ENCODE peak calls at places on chromosomes 5 and 9, in nine cellular contexts. One of them, this sample, is unnamed.

GRCh38 chr9:93960971-93961841 is 6.1 kb upstream of the BARX1 start:
- DNase-seq in stimulated activated naive CD8-positive, alpha-beta T cell treated with anti-CD3 and anti-CD28 coated beads, Interleukin-15, amount 100 ng/mL, for 72 hours: no peak
- DNase-seq in NCI-H187 treated with DMSO at 0.1 percent for 48 hours: no peak
- DNase-seq in cardiac fibroblast: no peak
- DNase-seq in EL: no peak
- DNase-seq in hepatocyte: no peak
- DNase-seq in pancreas: peak; percentile 50
- DNase-seq in activated CD8-positive, alpha-beta memory T cell treated with anti-CD3 and anti-CD28 coated beads, Interleukin-2, amount 10 ng/mL, durations not matched to agents 7 days and 5 days: no peak
- DNase-seq in neural crest cell: no peak
- DNase-seq in this sample: no peak

GRCh38 chr9:85114799-85115198 is 445.3 kb downstream of the NTRK2 start:
- DNase-seq in stimulated activated naive CD8-positive, alpha-beta T cell treated with anti-CD3 and anti-CD28 coated beads, Interleukin-15, amount 100 ng/mL, for 72 hours: no peak
- DNase-seq in NCI-H187 treated with DMSO at 0.1 percent for 48 hours: no peak
- DNase-seq in cardiac fibroblast: no peak
- DNase-seq in EL: no peak
- DNase-seq in hepatocyte: no peak
- DNase-seq in pancreas: no peak
- DNase-seq in activated CD8-positive, alpha-beta memory T cell treated with anti-CD3 and anti-CD28 coated beads, Interleukin-2, amount 10 ng/mL, durations not matched to agents 7 days and 5 days: no peak
- DNase-seq in neural crest cell: no peak
- DNase-seq in this sample: no peak

GRCh38 chr5:67196537-67197059 is at the start of gene CD180:
- DNase-seq in stimulated activated naive CD8-positive, alpha-beta T cell treated with anti-CD3 and anti-CD28 coated beads, Interleukin-15, amount 100 ng/mL, for 72 hours: no peak
- DNase-seq in NCI-H187 treated with DMSO at 0.1 percent for 48 hours: no peak
- DNase-seq in cardiac fibroblast: no peak
- DNase-seq in EL: no peak
- DNase-seq in hepatocyte: no peak
- DNase-seq in pancreas: no peak
- DNase-seq in activated CD8-positive, alpha-beta memory T cell treated with anti-CD3 and anti-CD28 coated beads, Interleukin-2, amount 10 ng/mL, durations not matched to agents 7 days and 5 days: no peak
- DNase-seq in neural crest cell: no peak
- DNase-seq in this sample: no peak

GRCh38 chr9:38052147-38052546 is 16.9 kb downstream of the SHB start:
- DNase-seq in stimulated activated naive CD8-positive, alpha-beta T cell treated with anti-CD3 and anti-CD28 coated beads, Interleukin-15, amount 100 ng/mL, for 72 hours: no peak
- DNase-seq in NCI-H187 treated with DMSO at 0.1 percent for 48 hours: no peak
- DNase-seq in cardiac fibroblast: no peak
- DNase-seq in EL: no peak
- DNase-seq in hepatocyte: no peak
- DNase-seq in pancreas: no peak
- DNase-seq in activated CD8-positive, alpha-beta memory T cell treated with anti-CD3 and anti-CD28 coated beads, Interleukin-2, amount 10 ng/mL, durations not matched to agents 7 days and 5 days: no peak
- DNase-seq in neural crest cell: no peak
- DNase-seq in this sample: no peak

GRCh38 chr5:31470608-31471007 is 61.3 kb downstream of the DROSHA start:
- DNase-seq in stimulated activated naive CD8-positive, alpha-beta T cell treated with anti-CD3 and anti-CD28 coated beads, Interleukin-15, amount 100 ng/mL, for 72 hours: no peak
- DNase-seq in NCI-H187 treated with DMSO at 0.1 percent for 48 hours: no peak
- DNase-seq in cardiac fibroblast: peak; percentile 63
- DNase-seq in EL: peak; percentile 72
- DNase-seq in hepatocyte: no peak
- DNase-seq in pancreas: no peak
- DNase-seq in activated CD8-positive, alpha-beta memory T cell treated with anti-CD3 and anti-CD28 coated beads, Interleukin-2, amount 10 ng/mL, durations not matched to agents 7 days and 5 days: no peak
- DNase-seq in neural crest cell: no peak
- DNase-seq in this sample: no peak

GRCh38 chr9:135533093-135533492 is 11.9 kb downstream of the LCN1 start:
- DNase-seq in stimulated activated naive CD8-positive, alpha-beta T cell treated with anti-CD3 and anti-CD28 coated beads, Interleukin-15, amount 100 ng/mL, for 72 hours: no peak
- DNase-seq in NCI-H187 treated with DMSO at 0.1 percent for 48 hours: no peak
- DNase-seq in cardiac fibroblast: no peak
- DNase-seq in EL: no peak
- DNase-seq in hepatocyte: no peak
- DNase-seq in pancreas: no peak
- DNase-seq in activated CD8-positive, alpha-beta memory T cell treated with anti-CD3 and anti-CD28 coated beads, Interleukin-2, amount 10 ng/mL, durations not matched to agents 7 days and 5 days: peak; percentile 18
- DNase-seq in neural crest cell: no peak
- DNase-seq in this sample: no peak

GRCh38 chr9:131860430-131860829 is 120.6 kb upstream of the RAPGEF1 start:
- DNase-seq in stimulated activated naive CD8-positive, alpha-beta T cell treated with anti-CD3 and anti-CD28 coated beads, Interleukin-15, amount 100 ng/mL, for 72 hours: no peak
- DNase-seq in NCI-H187 treated with DMSO at 0.1 percent for 48 hours: no peak
- DNase-seq in cardiac fibroblast: no peak
- DNase-seq in EL: no peak
- DNase-seq in hepatocyte: no peak
- DNase-seq in pancreas: no peak
- DNase-seq in activated CD8-positive, alpha-beta memory T cell treated with anti-CD3 and anti-CD28 coated beads, Interleukin-2, amount 10 ng/mL, durations not matched to agents 7 days and 5 days: no peak
- DNase-seq in neural crest cell: no peak
- DNase-seq in this sample: no peak

GRCh38 chr5:87127426-87127825 is 140.3 kb upstream of the RASA1 start:
- DNase-seq in stimulated activated naive CD8-positive, alpha-beta T cell treated with anti-CD3 and anti-CD28 coated beads, Interleukin-15, amount 100 ng/mL, for 72 hours: no peak
- DNase-seq in NCI-H187 treated with DMSO at 0.1 percent for 48 hours: no peak
- DNase-seq in cardiac fibroblast: peak; percentile 85
- DNase-seq in EL: peak; percentile 81
- DNase-seq in hepatocyte: no peak
- DNase-seq in pancreas: no peak
- DNase-seq in activated CD8-positive, alpha-beta memory T cell treated with anti-CD3 and anti-CD28 coated beads, Interleukin-2, amount 10 ng/mL, durations not matched to agents 7 days and 5 days: no peak
- DNase-seq in neural crest cell: no peak
- DNase-seq in this sample: no peak

GRCh38 chr5:14806452-14806851 is 65.1 kb downstream of the ANKH start:
- DNase-seq in stimulated activated naive CD8-positive, alpha-beta T cell treated with anti-CD3 and anti-CD28 coated beads, Interleukin-15, amount 100 ng/mL, for 72 hours: no peak
- DNase-seq in NCI-H187 treated with DMSO at 0.1 percent for 48 hours: no peak
- DNase-seq in cardiac fibroblast: peak; percentile 93
- DNase-seq in EL: peak; percentile 87
- DNase-seq in hepatocyte: no peak
- DNase-seq in pancreas: no peak
- DNase-seq in activated CD8-positive, alpha-beta memory T cell treated with anti-CD3 and anti-CD28 coated beads, Interleukin-2, amount 10 ng/mL, durations not matched to agents 7 days and 5 days: no peak
- DNase-seq in neural crest cell: no peak
- DNase-seq in this sample: no peak

GRCh38 chr5:80479713-80480112 is 8.2 kb upstream of the FAM151B start:
- DNase-seq in stimulated activated naive CD8-positive, alpha-beta T cell treated with anti-CD3 and anti-CD28 coated beads, Interleukin-15, amount 100 ng/mL, for 72 hours: no peak
- DNase-seq in NCI-H187 treated with DMSO at 0.1 percent for 48 hours: no peak
- DNase-seq in cardiac fibroblast: no peak
- DNase-seq in EL: no peak
- DNase-seq in hepatocyte: no peak
- DNase-seq in pancreas: no peak
- DNase-seq in activated CD8-positive, alpha-beta memory T cell treated with anti-CD3 and anti-CD28 coated beads, Interleukin-2, amount 10 ng/mL, durations not matched to agents 7 days and 5 days: no peak
- DNase-seq in neural crest cell: no peak
- DNase-seq in this sample: no peak

GRCh38 chr5:107153304-107153703 is 517.4 kb downstream of the EFNA5 start:
- DNase-seq in stimulated activated naive CD8-positive, alpha-beta T cell treated with anti-CD3 and anti-CD28 coated beads, Interleukin-15, amount 100 ng/mL, for 72 hours: no peak
- DNase-seq in NCI-H187 treated with DMSO at 0.1 percent for 48 hours: no peak
- DNase-seq in cardiac fibroblast: no peak
- DNase-seq in EL: no peak
- DNase-seq in hepatocyte: no peak
- DNase-seq in pancreas: no peak
- DNase-seq in activated CD8-positive, alpha-beta memory T cell treated with anti-CD3 and anti-CD28 coated beads, Interleukin-2, amount 10 ng/mL, durations not matched to agents 7 days and 5 days: no peak
- DNase-seq in neural crest cell: no peak
- DNase-seq in this sample: no peak

GRCh38 chr5:6177926-6178325 is 200.4 kb downstream of the MED10 start:
- DNase-seq in stimulated activated naive CD8-positive, alpha-beta T cell treated with anti-CD3 and anti-CD28 coated beads, Interleukin-15, amount 100 ng/mL, for 72 hours: no peak
- DNase-seq in NCI-H187 treated with DMSO at 0.1 percent for 48 hours: no peak
- DNase-seq in cardiac fibroblast: no peak
- DNase-seq in EL: no peak
- DNase-seq in hepatocyte: no peak
- DNase-seq in pancreas: no peak
- DNase-seq in activated CD8-positive, alpha-beta memory T cell treated with anti-CD3 and anti-CD28 coated beads, Interleukin-2, amount 10 ng/mL, durations not matched to agents 7 days and 5 days: no peak
- DNase-seq in neural crest cell: no peak
- DNase-seq in this sample: no peak

GRCh38 chr9:124779368-124780059 is 2.6 kb downstream of the OLFML2A start:
- DNase-seq in stimulated activated naive CD8-positive, alpha-beta T cell treated with anti-CD3 and anti-CD28 coated beads, Interleukin-15, amount 100 ng/mL, for 72 hours: no peak
- DNase-seq in NCI-H187 treated with DMSO at 0.1 percent for 48 hours: no peak
- DNase-seq in cardiac fibroblast: peak; percentile 90
- DNase-seq in EL: peak; percentile 82
- DNase-seq in hepatocyte: peak; percentile 64
- DNase-seq in pancreas: peak; percentile 34
- DNase-seq in activated CD8-positive, alpha-beta memory T cell treated with anti-CD3 and anti-CD28 coated beads, Interleukin-2, amount 10 ng/mL, durations not matched to agents 7 days and 5 days: peak; percentile 35
- DNase-seq in neural crest cell: no peak
- DNase-seq in this sample: no peak

GRCh38 chr9:106961623-106962022 is 98.7 kb downstream of the ZNF462 start:
- DNase-seq in stimulated activated naive CD8-positive, alpha-beta T cell treated with anti-CD3 and anti-CD28 coated beads, Interleukin-15, amount 100 ng/mL, for 72 hours: no peak
- DNase-seq in NCI-H187 treated with DMSO at 0.1 percent for 48 hours: no peak
- DNase-seq in cardiac fibroblast: peak; percentile 77
- DNase-seq in EL: no peak
- DNase-seq in hepatocyte: no peak
- DNase-seq in pancreas: no peak
- DNase-seq in activated CD8-positive, alpha-beta memory T cell treated with anti-CD3 and anti-CD28 coated beads, Interleukin-2, amount 10 ng/mL, durations not matched to agents 7 days and 5 days: no peak
- DNase-seq in neural crest cell: no peak
- DNase-seq in this sample: no peak

GRCh38 chr5:218457-219289 is 553 bp downstream of the SDHA start:
- DNase-seq in stimulated activated naive CD8-positive, alpha-beta T cell treated with anti-CD3 and anti-CD28 coated beads, Interleukin-15, amount 100 ng/mL, for 72 hours: peak; percentile 19
- DNase-seq in NCI-H187 treated with DMSO at 0.1 percent for 48 hours: no peak
- DNase-seq in cardiac fibroblast: peak; percentile 39
- DNase-seq in EL: peak; percentile 47
- DNase-seq in hepatocyte: peak; percentile 62
- DNase-seq in pancreas: peak; percentile 74
- DNase-seq in activated CD8-positive, alpha-beta memory T cell treated with anti-CD3 and anti-CD28 coated beads, Interleukin-2, amount 10 ng/mL, durations not matched to agents 7 days and 5 days: peak; percentile 53
- DNase-seq in neural crest cell: peak; percentile 23
- DNase-seq in this sample: no peak

GRCh38 chr5:133786432-133786831 is 174.1 kb upstream of the FSTL4 start:
- DNase-seq in stimulated activated naive CD8-positive, alpha-beta T cell treated with anti-CD3 and anti-CD28 coated beads, Interleukin-15, amount 100 ng/mL, for 72 hours: no peak
- DNase-seq in NCI-H187 treated with DMSO at 0.1 percent for 48 hours: no peak
- DNase-seq in cardiac fibroblast: no peak
- DNase-seq in EL: no peak
- DNase-seq in hepatocyte: no peak
- DNase-seq in pancreas: no peak
- DNase-seq in activated CD8-positive, alpha-beta memory T cell treated with anti-CD3 and anti-CD28 coated beads, Interleukin-2, amount 10 ng/mL, durations not matched to agents 7 days and 5 days: no peak
- DNase-seq in neural crest cell: no peak
- DNase-seq in this sample: no peak

GRCh38 chr5:132190161-132190817 is 37.4 kb downstream of the P4HA2 start:
- DNase-seq in stimulated activated naive CD8-positive, alpha-beta T cell treated with anti-CD3 and anti-CD28 coated beads, Interleukin-15, amount 100 ng/mL, for 72 hours: no peak
- DNase-seq in NCI-H187 treated with DMSO at 0.1 percent for 48 hours: peak; percentile 44
- DNase-seq in cardiac fibroblast: peak; percentile 78
- DNase-seq in EL: peak; percentile 74
- DNase-seq in hepatocyte: peak; percentile 80
- DNase-seq in pancreas: no peak
- DNase-seq in activated CD8-positive, alpha-beta memory T cell treated with anti-CD3 and anti-CD28 coated beads, Interleukin-2, amount 10 ng/mL, durations not matched to agents 7 days and 5 days: peak; percentile 41
- DNase-seq in neural crest cell: no peak
- DNase-seq in this sample: peak; percentile 15

GRCh38 chr5:155482428-155482827 is 468.9 kb downstream of the KIF4B start:
- DNase-seq in stimulated activated naive CD8-positive, alpha-beta T cell treated with anti-CD3 and anti-CD28 coated beads, Interleukin-15, amount 100 ng/mL, for 72 hours: no peak
- DNase-seq in NCI-H187 treated with DMSO at 0.1 percent for 48 hours: no peak
- DNase-seq in cardiac fibroblast: no peak
- DNase-seq in EL: no peak
- DNase-seq in hepatocyte: no peak
- DNase-seq in pancreas: no peak
- DNase-seq in activated CD8-positive, alpha-beta memory T cell treated with anti-CD3 and anti-CD28 coated beads, Interleukin-2, amount 10 ng/mL, durations not matched to agents 7 days and 5 days: no peak
- DNase-seq in neural crest cell: no peak
- DNase-seq in this sample: no peak

GRCh38 chr5:74116266-74116665 is 490.3 kb downstream of the ARHGEF28 start:
- DNase-seq in stimulated activated naive CD8-positive, alpha-beta T cell treated with anti-CD3 and anti-CD28 coated beads, Interleukin-15, amount 100 ng/mL, for 72 hours: no peak
- DNase-seq in NCI-H187 treated with DMSO at 0.1 percent for 48 hours: no peak
- DNase-seq in cardiac fibroblast: no peak
- DNase-seq in EL: no peak
- DNase-seq in hepatocyte: no peak
- DNase-seq in pancreas: no peak
- DNase-seq in activated CD8-positive, alpha-beta memory T cell treated with anti-CD3 and anti-CD28 coated beads, Interleukin-2, amount 10 ng/mL, durations not matched to agents 7 days and 5 days: no peak
- DNase-seq in neural crest cell: no peak
- DNase-seq in this sample: no peak

GRCh38 chr9:132584616-132585560 is 2.5 kb downstream of the BARHL1 start:
- DNase-seq in stimulated activated naive CD8-positive, alpha-beta T cell treated with anti-CD3 and anti-CD28 coated beads, Interleukin-15, amount 100 ng/mL, for 72 hours: no peak
- DNase-seq in NCI-H187 treated with DMSO at 0.1 percent for 48 hours: no peak
- DNase-seq in cardiac fibroblast: peak; percentile 23
- DNase-seq in EL: peak; percentile 50
- DNase-seq in hepatocyte: no peak
- DNase-seq in pancreas: no peak
- DNase-seq in activated CD8-positive, alpha-beta memory T cell treated with anti-CD3 and anti-CD28 coated beads, Interleukin-2, amount 10 ng/mL, durations not matched to agents 7 days and 5 days: no peak
- DNase-seq in neural crest cell: no peak
- DNase-seq in this sample: no peak

GRCh38 chr5:69206528-69207190 is 17.3 kb downstream of the CENPH start:
- DNase-seq in stimulated activated naive CD8-positive, alpha-beta T cell treated with anti-CD3 and anti-CD28 coated beads, Interleukin-15, amount 100 ng/mL, for 72 hours: no peak
- DNase-seq in NCI-H187 treated with DMSO at 0.1 percent for 48 hours: no peak
- DNase-seq in cardiac fibroblast: peak; percentile 9
- DNase-seq in EL: peak; percentile 37
- DNase-seq in hepatocyte: peak; percentile 11
- DNase-seq in pancreas: no peak
- DNase-seq in activated CD8-positive, alpha-beta memory T cell treated with anti-CD3 and anti-CD28 coated beads, Interleukin-2, amount 10 ng/mL, durations not matched to agents 7 days and 5 days: no peak
- DNase-seq in neural crest cell: no peak
- DNase-seq in this sample: no peak

GRCh38 chr9:128370367-128370751 is 815 bp upstream of the URM1 start:
- DNase-seq in stimulated activated naive CD8-positive, alpha-beta T cell treated with anti-CD3 and anti-CD28 coated beads, Interleukin-15, amount 100 ng/mL, for 72 hours: no peak
- DNase-seq in NCI-H187 treated with DMSO at 0.1 percent for 48 hours: no peak
- DNase-seq in cardiac fibroblast: no peak
- DNase-seq in EL: no peak
- DNase-seq in hepatocyte: no peak
- DNase-seq in pancreas: no peak
- DNase-seq in activated CD8-positive, alpha-beta memory T cell treated with anti-CD3 and anti-CD28 coated beads, Interleukin-2, amount 10 ng/mL, durations not matched to agents 7 days and 5 days: no peak
- DNase-seq in neural crest cell: no peak
- DNase-seq in this sample: no peak

GRCh38 chr9:121636411-121636865 is 15.0 kb upstream of the DAB2IP start:
- DNase-seq in stimulated activated naive CD8-positive, alpha-beta T cell treated with anti-CD3 and anti-CD28 coated beads, Interleukin-15, amount 100 ng/mL, for 72 hours: no peak
- DNase-seq in NCI-H187 treated with DMSO at 0.1 percent for 48 hours: no peak
- DNase-seq in cardiac fibroblast: peak; percentile 51
- DNase-seq in EL: no peak
- DNase-seq in hepatocyte: peak; percentile 62
- DNase-seq in pancreas: no peak
- DNase-seq in activated CD8-positive, alpha-beta memory T cell treated with anti-CD3 and anti-CD28 coated beads, Interleukin-2, amount 10 ng/mL, durations not matched to agents 7 days and 5 days: no peak
- DNase-seq in neural crest cell: no peak
- DNase-seq in this sample: no peak

GRCh38 chr9:127053057-127053821 is 69.2 kb downstream of the ANGPTL2 start:
- DNase-seq in stimulated activated naive CD8-positive, alpha-beta T cell treated with anti-CD3 and anti-CD28 coated beads, Interleukin-15, amount 100 ng/mL, for 72 hours: no peak
- DNase-seq in NCI-H187 treated with DMSO at 0.1 percent for 48 hours: no peak
- DNase-seq in cardiac fibroblast: no peak
- DNase-seq in EL: no peak
- DNase-seq in hepatocyte: no peak
- DNase-seq in pancreas: no peak
- DNase-seq in activated CD8-positive, alpha-beta memory T cell treated with anti-CD3 and anti-CD28 coated beads, Interleukin-2, amount 10 ng/mL, durations not matched to agents 7 days and 5 days: no peak
- DNase-seq in neural crest cell: no peak
- DNase-seq in this sample: no peak

GRCh38 chr5:141597814-141598213 is 21.0 kb downstream of the DIAPH1 start:
- DNase-seq in stimulated activated naive CD8-positive, alpha-beta T cell treated with anti-CD3 and anti-CD28 coated beads, Interleukin-15, amount 100 ng/mL, for 72 hours: no peak
- DNase-seq in NCI-H187 treated with DMSO at 0.1 percent for 48 hours: no peak
- DNase-seq in cardiac fibroblast: no peak
- DNase-seq in EL: no peak
- DNase-seq in hepatocyte: no peak
- DNase-seq in pancreas: no peak
- DNase-seq in activated CD8-positive, alpha-beta memory T cell treated with anti-CD3 and anti-CD28 coated beads, Interleukin-2, amount 10 ng/mL, durations not matched to agents 7 days and 5 days: no peak
- DNase-seq in neural crest cell: no peak
- DNase-seq in this sample: no peak

GRCh38 chr5:1174122-1174936 is 27.1 kb upstream of the SLC6A19 start:
- DNase-seq in stimulated activated naive CD8-positive, alpha-beta T cell treated with anti-CD3 and anti-CD28 coated beads, Interleukin-15, amount 100 ng/mL, for 72 hours: peak; percentile 41
- DNase-seq in NCI-H187 treated with DMSO at 0.1 percent for 48 hours: no peak
- DNase-seq in cardiac fibroblast: peak; percentile 88
- DNase-seq in EL: peak; percentile 83
- DNase-seq in hepatocyte: peak; percentile 86
- DNase-seq in pancreas: peak; percentile 86
- DNase-seq in activated CD8-positive, alpha-beta memory T cell treated with anti-CD3 and anti-CD28 coated beads, Interleukin-2, amount 10 ng/mL, durations not matched to agents 7 days and 5 days: peak; percentile 49
- DNase-seq in neural crest cell: peak; percentile 75
- DNase-seq in this sample: no peak

GRCh38 chr9:95157491-95158151 is 159.9 kb downstream of the FANCC start:
- DNase-seq in stimulated activated naive CD8-positive, alpha-beta T cell treated with anti-CD3 and anti-CD28 coated beads, Interleukin-15, amount 100 ng/mL, for 72 hours: no peak
- DNase-seq in NCI-H187 treated with DMSO at 0.1 percent for 48 hours: no peak
- DNase-seq in cardiac fibroblast: peak; percentile 85
- DNase-seq in EL: peak; percentile 71
- DNase-seq in hepatocyte: peak; percentile 79
- DNase-seq in pancreas: no peak
- DNase-seq in activated CD8-positive, alpha-beta memory T cell treated with anti-CD3 and anti-CD28 coated beads, Interleukin-2, amount 10 ng/mL, durations not matched to agents 7 days and 5 days: no peak
- DNase-seq in neural crest cell: no peak
- DNase-seq in this sample: peak; percentile 65

GRCh38 chr9:89869774-89870173 is 265.0 kb downstream of the GADD45G start:
- DNase-seq in stimulated activated naive CD8-positive, alpha-beta T cell treated with anti-CD3 and anti-CD28 coated beads, Interleukin-15, amount 100 ng/mL, for 72 hours: no peak
- DNase-seq in NCI-H187 treated with DMSO at 0.1 percent for 48 hours: no peak
- DNase-seq in cardiac fibroblast: no peak
- DNase-seq in EL: no peak
- DNase-seq in hepatocyte: no peak
- DNase-seq in pancreas: no peak
- DNase-seq in activated CD8-positive, alpha-beta memory T cell treated with anti-CD3 and anti-CD28 coated beads, Interleukin-2, amount 10 ng/mL, durations not matched to agents 7 days and 5 days: no peak
- DNase-seq in neural crest cell: no peak
- DNase-seq in this sample: no peak

GRCh38 chr9:116646661-116647514 is 40.2 kb upstream of the TRIM32 start:
- DNase-seq in stimulated activated naive CD8-positive, alpha-beta T cell treated with anti-CD3 and anti-CD28 coated beads, Interleukin-15, amount 100 ng/mL, for 72 hours: no peak
- DNase-seq in NCI-H187 treated with DMSO at 0.1 percent for 48 hours: no peak
- DNase-seq in cardiac fibroblast: peak; percentile 74
- DNase-seq in EL: peak; percentile 44
- DNase-seq in hepatocyte: peak; percentile 56
- DNase-seq in pancreas: no peak
- DNase-seq in activated CD8-positive, alpha-beta memory T cell treated with anti-CD3 and anti-CD28 coated beads, Interleukin-2, amount 10 ng/mL, durations not matched to agents 7 days and 5 days: no peak
- DNase-seq in neural crest cell: no peak
- DNase-seq in this sample: no peak

GRCh38 chr9:84669293-84670105 is at the start of gene NTRK2:
- DNase-seq in stimulated activated naive CD8-positive, alpha-beta T cell treated with anti-CD3 and anti-CD28 coated beads, Interleukin-15, amount 100 ng/mL, for 72 hours: no peak
- DNase-seq in NCI-H187 treated with DMSO at 0.1 percent for 48 hours: no peak
- DNase-seq in cardiac fibroblast: peak; percentile 41
- DNase-seq in EL: peak; percentile 31
- DNase-seq in hepatocyte: peak; percentile 36
- DNase-seq in pancreas: peak; percentile 71
- DNase-seq in activated CD8-positive, alpha-beta memory T cell treated with anti-CD3 and anti-CD28 coated beads, Interleukin-2, amount 10 ng/mL, durations not matched to agents 7 days and 5 days: no peak
- DNase-seq in neural crest cell: peak; percentile 40
- DNase-seq in this sample: no peak